ENCODE peak calls at places on chromosome 4, in eight cellular contexts. One of them, this sample, is unnamed.

GRCh38 chr4:107120661-107121060 is 84.5 kb upstream of the DKK2 start:
- DNase-seq in brain microvascular endothelial cell: peak
- DNase-seq in T-cell: no peak
- DNase-seq in activated CD4-positive, alpha-beta T cell treated with anti-CD3 and anti-CD28 coated beads, Interleukin-2, amount 10 ng/mL, durations not matched to agents 7 days and 5 days: no peak
- DNase-seq in Peyer's patch: no peak
- DNase-seq in NCI-H1694 treated with DMSO at 0.1 percent for 48 hours: no peak
- DNase-seq in lower leg skin: no peak
- DNase-seq in GM10248: no peak
- DNase-seq in this sample: no peak

GRCh38 chr4:53748328-53748772 is 157.1 kb upstream of the LNX1 start:
- DNase-seq in activated CD4-positive, alpha-beta T cell treated with anti-CD3 and anti-CD28 coated beads, Interleukin-2, amount 10 ng/mL, durations not matched to agents 7 days and 5 days: no peak
- DNase-seq in NCI-H1694 treated with DMSO at 0.1 percent for 48 hours: no peak
- DNase-seq in lower leg skin: no peak
- DNase-seq in brain microvascular endothelial cell: no peak
- DNase-seq in GM10248: peak
- DNase-seq in T-cell: no peak
- DNase-seq in Peyer's patch: peak
- DNase-seq in this sample: no peak

GRCh38 chr4:2741626-2742025 is 14.5 kb downstream of the TNIP2 start:
- DNase-seq in T-cell: no peak
- DNase-seq in NCI-H1694 treated with DMSO at 0.1 percent for 48 hours: no peak
- DNase-seq in Peyer's patch: no peak
- DNase-seq in activated CD4-positive, alpha-beta T cell treated with anti-CD3 and anti-CD28 coated beads, Interleukin-2, amount 10 ng/mL, durations not matched to agents 7 days and 5 days: no peak
- DNase-seq in lower leg skin: no peak
- DNase-seq in brain microvascular endothelial cell: peak
- DNase-seq in GM10248: no peak
- DNase-seq in this sample: no peak

GRCh38 chr4:77996076-77996475 is 61.0 kb upstream of the FRAS1 start:
- DNase-seq in GM10248: no peak
- DNase-seq in T-cell: no peak
- DNase-seq in brain microvascular endothelial cell: no peak
- DNase-seq in activated CD4-positive, alpha-beta T cell treated with anti-CD3 and anti-CD28 coated beads, Interleukin-2, amount 10 ng/mL, durations not matched to agents 7 days and 5 days: no peak
- DNase-seq in Peyer's patch: no peak
- DNase-seq in NCI-H1694 treated with DMSO at 0.1 percent for 48 hours: no peak
- DNase-seq in lower leg skin: no peak
- DNase-seq in this sample: no peak

GRCh38 chr4:13262816-13263215 is 221.3 kb downstream of the RAB28 start:
- DNase-seq in lower leg skin: no peak
- DNase-seq in T-cell: no peak
- DNase-seq in GM10248: no peak
- DNase-seq in brain microvascular endothelial cell: no peak
- DNase-seq in NCI-H1694 treated with DMSO at 0.1 percent for 48 hours: no peak
- DNase-seq in Peyer's patch: no peak
- DNase-seq in activated CD4-positive, alpha-beta T cell treated with anti-CD3 and anti-CD28 coated beads, Interleukin-2, amount 10 ng/mL, durations not matched to agents 7 days and 5 days: no peak
- DNase-seq in this sample: no peak

GRCh38 chr4:81565137-81565870 is 93.6 kb upstream of the RASGEF1B start:
- DNase-seq in brain microvascular endothelial cell: peak
- DNase-seq in NCI-H1694 treated with DMSO at 0.1 percent for 48 hours: no peak
- DNase-seq in GM10248: no peak
- DNase-seq in Peyer's patch: peak
- DNase-seq in lower leg skin: peak
- DNase-seq in T-cell: no peak
- DNase-seq in activated CD4-positive, alpha-beta T cell treated with anti-CD3 and anti-CD28 coated beads, Interleukin-2, amount 10 ng/mL, durations not matched to agents 7 days and 5 days: no peak
- DNase-seq in this sample: no peak

GRCh38 chr4:97395980-97396562 is 747.2 kb downstream of the STPG2 start:
- DNase-seq in T-cell: no peak
- DNase-seq in lower leg skin: no peak
- DNase-seq in GM10248: no peak
- DNase-seq in Peyer's patch: no peak
- DNase-seq in NCI-H1694 treated with DMSO at 0.1 percent for 48 hours: no peak
- DNase-seq in activated CD4-positive, alpha-beta T cell treated with anti-CD3 and anti-CD28 coated beads, Interleukin-2, amount 10 ng/mL, durations not matched to agents 7 days and 5 days: no peak
- DNase-seq in brain microvascular endothelial cell: no peak
- DNase-seq in this sample: no peak

GRCh38 chr4:72209600-72209999 is 177.8 kb downstream of the NPFFR2 start:
- DNase-seq in NCI-H1694 treated with DMSO at 0.1 percent for 48 hours: no peak
- DNase-seq in activated CD4-positive, alpha-beta T cell treated with anti-CD3 and anti-CD28 coated beads, Interleukin-2, amount 10 ng/mL, durations not matched to agents 7 days and 5 days: no peak
- DNase-seq in T-cell: no peak
- DNase-seq in GM10248: peak
- DNase-seq in Peyer's patch: no peak
- DNase-seq in lower leg skin: no peak
- DNase-seq in brain microvascular endothelial cell: no peak
- DNase-seq in this sample: no peak

GRCh38 chr4:59455751-59456150 is 1744.4 kb upstream of the ADGRL3 start:
- DNase-seq in lower leg skin: no peak
- DNase-seq in Peyer's patch: no peak
- DNase-seq in GM10248: no peak
- DNase-seq in T-cell: no peak
- DNase-seq in brain microvascular endothelial cell: no peak
- DNase-seq in activated CD4-positive, alpha-beta T cell treated with anti-CD3 and anti-CD28 coated beads, Interleukin-2, amount 10 ng/mL, durations not matched to agents 7 days and 5 days: no peak
- DNase-seq in NCI-H1694 treated with DMSO at 0.1 percent for 48 hours: no peak
- DNase-seq in this sample: no peak

GRCh38 chr4:36823199-36823967 is 421.2 kb upstream of the NWD2 start:
- DNase-seq in brain microvascular endothelial cell: no peak
- DNase-seq in T-cell: no peak
- DNase-seq in activated CD4-positive, alpha-beta T cell treated with anti-CD3 and anti-CD28 coated beads, Interleukin-2, amount 10 ng/mL, durations not matched to agents 7 days and 5 days: no peak
- DNase-seq in GM10248: no peak
- DNase-seq in NCI-H1694 treated with DMSO at 0.1 percent for 48 hours: no peak
- DNase-seq in lower leg skin: no peak
- DNase-seq in Peyer's patch: no peak
- DNase-seq in this sample: no peak

GRCh38 chr4:1345905-1346780 is 865 bp upstream of the UVSSA start:
- DNase-seq in Peyer's patch: peak
- DNase-seq in NCI-H1694 treated with DMSO at 0.1 percent for 48 hours: peak
- DNase-seq in GM10248: peak
- DNase-seq in activated CD4-positive, alpha-beta T cell treated with anti-CD3 and anti-CD28 coated beads, Interleukin-2, amount 10 ng/mL, durations not matched to agents 7 days and 5 days: peak
- DNase-seq in lower leg skin: peak
- DNase-seq in T-cell: peak
- DNase-seq in brain microvascular endothelial cell: peak
- DNase-seq in this sample: peak

GRCh38 chr4:83109480-83110221 is 4.9 kb downstream of the PLAC8 start:
- DNase-seq in GM10248: peak
- DNase-seq in T-cell: peak
- DNase-seq in brain microvascular endothelial cell: no peak
- DNase-seq in NCI-H1694 treated with DMSO at 0.1 percent for 48 hours: no peak
- DNase-seq in lower leg skin: no peak
- DNase-seq in Peyer's patch: peak
- DNase-seq in activated CD4-positive, alpha-beta T cell treated with anti-CD3 and anti-CD28 coated beads, Interleukin-2, amount 10 ng/mL, durations not matched to agents 7 days and 5 days: peak
- DNase-seq in this sample: no peak

GRCh38 chr4:74374561-74375327 is 9.8 kb downstream of the EREG start:
- DNase-seq in activated CD4-positive, alpha-beta T cell treated with anti-CD3 and anti-CD28 coated beads, Interleukin-2, amount 10 ng/mL, durations not matched to agents 7 days and 5 days: no peak
- DNase-seq in NCI-H1694 treated with DMSO at 0.1 percent for 48 hours: no peak
- DNase-seq in Peyer's patch: peak
- DNase-seq in T-cell: no peak
- DNase-seq in GM10248: no peak
- DNase-seq in lower leg skin: peak
- DNase-seq in brain microvascular endothelial cell: peak
- DNase-seq in this sample: no peak

GRCh38 chr4:178086324-178086723 is 644.1 kb upstream of the AGA start:
- DNase-seq in lower leg skin: no peak
- DNase-seq in NCI-H1694 treated with DMSO at 0.1 percent for 48 hours: no peak
- DNase-seq in activated CD4-positive, alpha-beta T cell treated with anti-CD3 and anti-CD28 coated beads, Interleukin-2, amount 10 ng/mL, durations not matched to agents 7 days and 5 days: no peak
- DNase-seq in brain microvascular endothelial cell: no peak
- DNase-seq in Peyer's patch: no peak
- DNase-seq in GM10248: no peak
- DNase-seq in T-cell: no peak
- DNase-seq in this sample: no peak

GRCh38 chr4:87103691-87104187 is 116.7 kb downstream of the KLHL8 start:
- DNase-seq in GM10248: no peak
- DNase-seq in T-cell: no peak
- DNase-seq in activated CD4-positive, alpha-beta T cell treated with anti-CD3 and anti-CD28 coated beads, Interleukin-2, amount 10 ng/mL, durations not matched to agents 7 days and 5 days: no peak
- DNase-seq in brain microvascular endothelial cell: peak
- DNase-seq in lower leg skin: no peak
- DNase-seq in NCI-H1694 treated with DMSO at 0.1 percent for 48 hours: no peak
- DNase-seq in Peyer's patch: no peak
- DNase-seq in this sample: peak

GRCh38 chr4:65654976-65655375 is 15.3 kb downstream of the EPHA5 start:
- DNase-seq in lower leg skin: no peak
- DNase-seq in activated CD4-positive, alpha-beta T cell treated with anti-CD3 and anti-CD28 coated beads, Interleukin-2, amount 10 ng/mL, durations not matched to agents 7 days and 5 days: no peak
- DNase-seq in brain microvascular endothelial cell: no peak
- DNase-seq in T-cell: no peak
- DNase-seq in GM10248: no peak
- DNase-seq in NCI-H1694 treated with DMSO at 0.1 percent for 48 hours: no peak
- DNase-seq in Peyer's patch: no peak
- DNase-seq in this sample: no peak

GRCh38 chr4:133621628-133622027 is 472.5 kb downstream of the PCDH10 start:
- DNase-seq in activated CD4-positive, alpha-beta T cell treated with anti-CD3 and anti-CD28 coated beads, Interleukin-2, amount 10 ng/mL, durations not matched to agents 7 days and 5 days: no peak
- DNase-seq in NCI-H1694 treated with DMSO at 0.1 percent for 48 hours: no peak
- DNase-seq in brain microvascular endothelial cell: no peak
- DNase-seq in T-cell: no peak
- DNase-seq in lower leg skin: no peak
- DNase-seq in GM10248: no peak
- DNase-seq in Peyer's patch: no peak
- DNase-seq in this sample: no peak

GRCh38 chr4:83961575-83961974 is 425.7 kb downstream of the GPAT3 start:
- DNase-seq in lower leg skin: no peak
- DNase-seq in GM10248: no peak
- DNase-seq in NCI-H1694 treated with DMSO at 0.1 percent for 48 hours: no peak
- DNase-seq in brain microvascular endothelial cell: peak
- DNase-seq in T-cell: no peak
- DNase-seq in activated CD4-positive, alpha-beta T cell treated with anti-CD3 and anti-CD28 coated beads, Interleukin-2, amount 10 ng/mL, durations not matched to agents 7 days and 5 days: no peak
- DNase-seq in Peyer's patch: no peak
- DNase-seq in this sample: no peak

GRCh38 chr4:95761871-95762270 is 78.0 kb upstream of the PDHA2 start:
- DNase-seq in lower leg skin: no peak
- DNase-seq in brain microvascular endothelial cell: peak
- DNase-seq in T-cell: no peak
- DNase-seq in GM10248: no peak
- DNase-seq in Peyer's patch: no peak
- DNase-seq in NCI-H1694 treated with DMSO at 0.1 percent for 48 hours: no peak
- DNase-seq in activated CD4-positive, alpha-beta T cell treated with anti-CD3 and anti-CD28 coated beads, Interleukin-2, amount 10 ng/mL, durations not matched to agents 7 days and 5 days: no peak
- DNase-seq in this sample: no peak

GRCh38 chr4:25245181-25245580 is 11.3 kb downstream of the PI4K2B start:
- DNase-seq in activated CD4-positive, alpha-beta T cell treated with anti-CD3 and anti-CD28 coated beads, Interleukin-2, amount 10 ng/mL, durations not matched to agents 7 days and 5 days: no peak
- DNase-seq in brain microvascular endothelial cell: no peak
- DNase-seq in GM10248: no peak
- DNase-seq in T-cell: no peak
- DNase-seq in Peyer's patch: no peak
- DNase-seq in NCI-H1694 treated with DMSO at 0.1 percent for 48 hours: no peak
- DNase-seq in lower leg skin: no peak
- DNase-seq in this sample: no peak